ENCODE peak calls at places on chromosomes 6 and 20, in five cellular contexts. T, O, Y, U and B are unnamed samples. For H3K9me3, the result is how much of the 10 kb centered on the place peaks cover.

GRCh38 chr6:105569706-105570105 is 166.8 kb upstream of the PREP start:
- DNase-seq in T (no peak), O (no peak), Y (no peak), U (no peak), B (no peak)

GRCh38 chr20:4924032-4924431 is 77.3 kb downstream of the SLC23A2 start:
- DNase-seq in T (no peak), O (no peak), Y (no peak), U (no peak), B (no peak)

GRCh38 chr6:50992232-50992631 is 173.6 kb downstream of the TFAP2B start:
- DNase-seq in T (no peak), O (no peak), Y (no peak), U (no peak), B (no peak)

GRCh38 chr6:137849076-137849708 is 17.9 kb upstream of the TNFAIP3 start:
- DNase-seq in T (no peak), O (peak), Y (no peak), U (no peak), B (no peak)

GRCh38 chr20:11204926-11205768 is 531.3 kb upstream of the JAG1 start:
- DNase-seq in T (peak), O (peak), Y (peak), U (peak), B (peak)

GRCh38 chr20:24077145-24077544 is 88.6 kb upstream of the GGTLC1 start:
- DNase-seq in T (no peak), O (no peak), Y (no peak), U (no peak), B (no peak)

GRCh38 chr20:47205577-47206123 is 150.8 kb downstream of the ZMYND8 start:
- DNase-seq in T (peak), O (peak), Y (no peak), U (peak), B (peak)

GRCh38 chr6:2731281-2731909 is 19.3 kb downstream of the MYLK4 start:
- DNase-seq in T (no peak), O (no peak), Y (no peak), U (no peak), B (no peak)

GRCh38 chr6:155154158-155154830 is 109.5 kb upstream of the CLDN20 start:
- DNase-seq in T (no peak), O (peak), Y (peak), U (no peak), B (no peak)

GRCh38 chr6:37168809-37169457 is 1.0 kb upstream of the PIM1 start:
- DNase-seq in T (peak), O (no peak), Y (no peak), U (peak), B (no peak)

GRCh38 chr6:167567142-167568033 is 242.5 kb downstream of the TTLL2 start:
- DNase-seq in T (no peak), O (peak), Y (no peak), U (peak), B (no peak)

GRCh38 chr6:107820571-107821261 is 3.4 kb downstream of the SCML4 start:
- DNase-seq in T (no peak), O (peak), Y (no peak), U (no peak), B (no peak)

GRCh38 chr6:86706449-86706848 is 230.9 kb upstream of the HTR1E start:
- DNase-seq in T (no peak), O (no peak), Y (no peak), U (no peak), B (peak)

GRCh38 chr6:14448246-14448645 is 330.7 kb downstream of the CD83 start:
- DNase-seq in T (no peak), O (no peak), Y (no peak), U (no peak), B (no peak)

GRCh38 chr20:1802385-1803215 is 92.6 kb upstream of the SIRPA start:
- DNase-seq in T (peak), O (peak), Y (no peak), U (peak), B (no peak)

GRCh38 chr6:138346302-138347195 is 31.2 kb upstream of the SMIM28 start:
- DNase-seq in T (no peak), O (peak), Y (no peak), U (no peak), B (no peak)

GRCh38 chr6:144104898-144105487 is 9.6 kb upstream of the SF3B5 start:
- DNase-seq in T (peak), O (peak), Y (no peak), U (peak), B (no peak)

GRCh38 chr20:1861347-1861987 is 33.7 kb upstream of the SIRPA start:
- DNase-seq in T (no peak), O (no peak), Y (no peak), U (no peak), B (no peak)

GRCh38 chr6:45961125-45961524 is 54.5 kb downstream of the CLIC5 start:
- DNase-seq in T (no peak), O (peak), Y (no peak), U (no peak), B (no peak)

GRCh38 chr6:152669894-152670293 is 27.8 kb upstream of the MYCT1 start:
- DNase-seq in T (peak), O (peak), Y (no peak), U (no peak), B (no peak)

GRCh38 chr6:37324131-37325033 is 29.4 kb upstream of the RNF8 start:
- DNase-seq in T (no peak), O (no peak), Y (no peak), U (no peak), B (no peak)

GRCh38 chr6:27168586-27169443 is 78.7 kb upstream of the PRSS16 start:
- DNase-seq in T (no peak), O (peak), Y (no peak), U (no peak), B (no peak)

GRCh38 chr20:16575390-16576140 is 2.3 kb upstream of the KIF16B start:
- DNase-seq in T (peak), O (no peak), Y (no peak), U (no peak), B (no peak)

GRCh38 chr20:18657575-18657974 is 69.7 kb downstream of the DTD1 start:
- DNase-seq in T (no peak), O (peak), Y (no peak), U (no peak), B (no peak)

GRCh38 chr20:49882171-49882970 is 33.0 kb downstream of the SPATA2 start:
- DNase-seq in T (no peak), O (no peak), Y (no peak), U (no peak), B (no peak)

GRCh38 chr6:160792711-160793110 is 90.7 kb downstream of the PLG start:
- DNase-seq in T (no peak), O (no peak), Y (no peak), U (no peak), B (no peak)

GRCh38 chr6:21109421-21110178 is 484.0 kb upstream of the SOX4 start:
- DNase-seq in T (no peak), O (peak), Y (no peak), U (no peak), B (no peak)

GRCh38 chr6:42038811-42039408 is 11.4 kb upstream of the TAF8 start:
- DNase-seq in T (no peak), O (no peak), Y (no peak), U (no peak), B (no peak)

GRCh38 chr6:11653028-11653583 is 115.6 kb downstream of the TMEM170B start:
- DNase-seq in T (no peak), O (peak), Y (peak), U (no peak), B (no peak)

GRCh38 chr6:119856136-119856535 is 506.6 kb upstream of the MAN1A1 start:
- DNase-seq in T (peak), O (no peak), Y (no peak), U (no peak), B (no peak)

GRCh38 chr6:14670806-14671205 is 553.2 kb downstream of the CD83 start:
- DNase-seq in T (no peak), O (peak), Y (no peak), U (no peak), B (no peak)

GRCh38 chr6:168862346-168862980 is 391.2 kb downstream of the THBS2 start:
- DNase-seq in T (no peak), O (no peak), Y (no peak), U (no peak), B (no peak)

GRCh38 chr6:161578478-161578877 is 304.6 kb upstream of the AGPAT4 start:
- DNase-seq in T (no peak), O (no peak), Y (no peak), U (no peak), B (no peak)

GRCh38 chr6:106692112-106692822 is 62.9 kb downstream of the QRSL1 start:
- DNase-seq in T (no peak), O (peak), Y (no peak), U (no peak), B (peak)

GRCh38 chr6:134166529-134167221 is 114.3 kb upstream of the SLC2A12 start:
- DNase-seq in T (no peak), O (peak), Y (no peak), U (no peak), B (no peak)

GRCh38 chr6:138818496-138819194 is 22.8 kb downstream of the ECT2L start:
- DNase-seq in T (peak), O (no peak), Y (no peak), U (no peak), B (no peak)

GRCh38 chr20:22180244-22180643 is 404.1 kb downstream of the FOXA2 start:
- DNase-seq in T (peak), O (no peak), Y (no peak), U (no peak), B (peak)

GRCh38 chr20:6381887-6382286 is 259.1 kb upstream of the FERMT1 start:
- DNase-seq in T (no peak), O (peak), Y (no peak), U (no peak), B (peak)

GRCh38 chr6:31068738-31069340 is 43.5 kb downstream of the C6orf15 start:
- DNase-seq in T (peak), O (peak), Y (peak), U (peak), B (peak)

GRCh38 chr6:33850869-33851541 is 47.2 kb upstream of the MLN start:
- DNase-seq in T (no peak), O (no peak), Y (no peak), U (no peak), B (no peak)

DNA sequence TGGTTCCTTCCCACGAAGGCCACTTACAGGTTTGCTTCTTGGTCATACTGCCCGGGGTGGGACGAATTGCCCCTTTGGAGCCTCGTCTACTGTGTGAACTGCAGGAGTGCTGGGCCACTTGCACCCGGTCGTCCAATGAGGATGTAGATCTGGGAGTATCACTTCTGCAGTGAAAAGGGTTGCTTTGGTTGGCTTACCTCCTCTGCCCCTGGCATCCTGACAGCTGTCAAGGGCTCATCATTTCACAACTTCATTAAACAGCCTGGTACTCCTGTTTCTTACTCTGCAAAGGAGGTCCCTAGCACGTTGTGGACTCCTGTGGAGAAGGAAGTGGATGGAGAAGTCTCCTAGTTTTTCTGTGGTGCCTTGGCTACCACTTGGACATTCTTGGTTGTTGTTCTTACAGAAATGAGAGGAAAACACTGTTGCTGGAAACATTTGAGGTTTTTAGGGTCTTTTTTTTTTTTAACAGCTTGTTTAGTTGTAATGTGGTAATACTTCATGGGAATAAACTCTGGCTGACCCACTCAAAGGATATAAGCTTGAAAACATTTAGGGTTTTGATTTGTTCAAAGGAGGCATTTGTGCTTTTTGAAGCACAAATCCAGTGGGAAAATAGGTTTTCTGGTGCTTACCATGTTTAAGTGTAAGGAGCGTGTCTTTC is 60.6 kb downstream of the AKAP12 start:
- DNase-seq in T (no peak), O (no peak), Y (no peak), U (no peak), B (no peak)
- H3K9me3 ChIP-seq in T (under half), O (under half), Y (under half), U (under half), B (under half)

DNA sequence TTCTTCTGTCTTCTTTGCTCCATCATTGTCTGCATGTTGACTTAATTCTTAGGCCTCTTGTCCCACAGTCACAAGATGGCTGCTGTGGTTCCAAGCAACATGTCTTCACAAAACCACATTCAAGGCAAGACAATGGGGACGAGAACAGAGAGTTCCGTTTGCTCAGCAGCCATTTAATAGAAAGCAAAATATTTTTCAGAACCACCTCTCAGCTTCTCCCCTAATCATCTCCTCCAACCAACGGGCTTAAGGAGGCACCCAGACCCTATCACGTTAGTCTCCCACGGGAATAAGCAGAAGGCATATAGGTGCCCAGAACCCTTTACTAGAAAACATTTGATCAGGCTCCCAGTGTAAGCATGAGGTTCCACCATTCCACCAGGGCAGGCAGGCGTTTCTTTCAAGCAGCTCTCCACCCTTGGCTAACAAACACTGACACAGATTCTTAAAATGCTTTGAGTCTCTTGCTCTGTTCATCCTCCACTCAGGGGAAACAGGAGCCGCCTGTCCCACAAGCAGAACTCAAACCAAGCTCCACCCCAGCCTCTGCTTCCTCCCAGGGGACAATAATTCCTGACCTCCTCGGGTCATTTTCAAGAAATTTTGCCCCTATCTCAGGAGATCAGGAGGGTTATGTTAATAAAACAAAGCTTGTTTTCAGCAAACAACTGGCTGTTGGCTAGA is 19.0 kb downstream of the BMP7 start:
- DNase-seq in T (peak), O (no peak), Y (no peak), U (no peak), B (no peak)
- H3K27ac ChIP-seq in T (peak), O (no peak), Y (no peak), U (peak), B (no peak)

GRCh38 chr6:23145801-23146200 is 576.4 kb downstream of the HDGFL1 start:
- DNase-seq in T (no peak), O (no peak), Y (no peak), U (no peak), B (no peak)
- H3K4me3 ChIP-seq in T (no peak), O (no peak), Y (no peak), U (no peak), B (no peak)

DNA sequence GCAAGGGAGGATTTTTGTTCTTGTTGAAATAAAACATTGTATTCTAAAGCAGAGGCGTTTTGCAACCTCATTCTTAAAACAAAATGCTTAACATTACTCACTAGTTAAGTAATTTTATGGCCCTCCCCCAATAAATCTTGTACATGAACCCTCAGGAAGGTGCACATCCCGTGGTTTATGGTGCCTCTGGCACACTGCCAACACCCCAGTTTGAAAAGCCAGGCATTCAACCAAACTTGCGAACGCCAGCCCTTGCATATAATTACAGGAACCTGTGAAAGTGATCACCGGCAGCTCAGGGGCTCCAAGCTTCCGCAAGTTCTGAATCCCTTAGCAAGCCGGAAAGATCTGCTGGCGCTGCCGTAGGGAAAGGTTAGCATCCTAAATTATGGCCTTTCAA is 1109.0 kb upstream of the FLRT3 start:
- DNase-seq in T (no peak), O (no peak), Y (peak), U (no peak), B (no peak)
- H3K9me3 ChIP-seq in T (under half), O (under half), Y (under half), U (under half), B (under half)

GRCh38 chr6:149231786-149232185 is 85.7 kb upstream of the TAB2 start:
- DNase-seq in T (no peak), O (peak), Y (no peak), U (no peak), B (no peak)
- H3K27ac ChIP-seq in T (no peak), O (no peak), Y (no peak), U (peak), B (no peak)